ENCODE peak calls at places on chromosomes 1 and 21, in seven cellular contexts. V is cardiac muscle cell, S is body of pancreas, D is PC-3, U is tibial artery, L is H9, N is brain microvascular endothelial cell. H is an unnamed sample. For H3K27me3, the result is how much of the 10 kb centered on the place peaks cover.

GRCh38 chr21:45539046-45539795 is 3.0 kb downstream of the SLC19A1 start:
- DNase-seq in D (no peak), N (no peak), L (peak), U (peak), S (peak), V (no peak), H (no peak)

GRCh38 chr21:33241846-33242245 is 12.1 kb downstream of the IFNAR2 start:
- DNase-seq in V (no peak), U (no peak), N (no peak), L (no peak), S (no peak), D (no peak), H (no peak)

GRCh38 chr1:237000191-237000590 is 4.0 kb downstream of the MT1HL1 start:
- DNase-seq in D (no peak), U (no peak), L (no peak), V (no peak), N (no peak), S (no peak), H (no peak)

GRCh38 chr1:246165826-246166709 is 341.0 kb downstream of the SMYD3 start:
- DNase-seq in N (no peak), L (no peak), V (no peak), S (peak), U (no peak), D (no peak), H (peak)

GRCh38 chr1:151368745-151369610 is 3.5 kb downstream of the SELENBP1 start:
- DNase-seq in N (no peak), D (no peak), V (no peak), U (no peak), S (no peak), L (no peak), H (no peak)

GRCh38 chr1:183244466-183244865 is 58.4 kb downstream of the LAMC2 start:
- DNase-seq in S (peak), U (peak), V (peak), N (no peak), D (no peak), L (no peak), H (no peak)

GRCh38 chr1:11845641-11846335 is 1.8 kb downstream of the NPPA start:
- DNase-seq in U (no peak), V (peak), N (no peak), S (no peak), L (no peak), D (peak), H (peak)

GRCh38 chr1:204612326-204612725 is 73.2 kb downstream of the LRRN2 start:
- DNase-seq in V (no peak), L (no peak), U (no peak), S (no peak), D (no peak), N (no peak), H (no peak)

GRCh38 chr1:162385702-162386101 is 4.2 kb downstream of the C1orf226 start:
- DNase-seq in U (peak), L (no peak), V (no peak), N (no peak), D (no peak), S (no peak), H (no peak)

GRCh38 chr1:104760017-104760416 is 1010.3 kb downstream of the AMY1C start:
- DNase-seq in D (no peak), V (no peak), S (no peak), U (no peak), L (no peak), N (no peak), H (no peak)

GRCh38 chr1:167995038-167995437 is 58.2 kb upstream of the MPC2 start:
- DNase-seq in U (no peak), D (peak), L (no peak), S (no peak), N (no peak), V (no peak), H (no peak)

GRCh38 chr1:200262326-200262965 is 147.4 kb downstream of the ZNF281 start:
- DNase-seq in N (no peak), D (no peak), S (no peak), U (no peak), V (no peak), L (no peak), H (no peak)

GRCh38 chr1:182430263-182431068 is 19.5 kb upstream of the RGSL1 start:
- DNase-seq in U (no peak), V (peak), N (peak), S (no peak), L (no peak), D (peak), H (peak)

GRCh38 chr1:97088386-97088785 is 366.8 kb downstream of the PTBP2 start:
- DNase-seq in U (no peak), L (no peak), S (no peak), N (no peak), D (no peak), V (no peak), H (no peak)

GRCh38 chr1:15352122-15352957 is 57.3 kb upstream of the EFHD2 start:
- DNase-seq in V (peak), L (no peak), N (peak), D (peak), S (peak), U (no peak), H (peak)

GRCh38 chr1:9655127-9655723 is 3.7 kb downstream of the PIK3CD start:
- DNase-seq in U (no peak), D (no peak), V (no peak), L (no peak), N (no peak), S (no peak), H (no peak)

GRCh38 chr1:198934901-198935301 is 296.1 kb downstream of the PTPRC start:
- DNase-seq in S (no peak), L (no peak), V (peak), U (no peak), D (peak), N (peak), H (peak)

GRCh38 chr1:225766967-225767413 is 10.6 kb upstream of the SRP9 start:
- DNase-seq in S (no peak), V (peak), U (peak), D (peak), L (no peak), N (peak), H (peak)

GRCh38 chr1:88681223-88681622 is 2.9 kb upstream of the PKN2 start:
- DNase-seq in S (no peak), N (no peak), D (no peak), V (no peak), U (no peak), L (no peak), H (peak)

GRCh38 chr1:119286587-119287181 is 81.9 kb upstream of the HAO2 start:
- DNase-seq in D (peak), S (peak), L (peak), V (peak), N (peak), U (no peak), H (peak)

GRCh38 chr1:65002156-65002507 is 35.8 kb upstream of the JAK1 start:
- DNase-seq in D (no peak), N (no peak), S (no peak), V (no peak), U (peak), L (peak), H (no peak)

GRCh38 chr1:212161231-212161781 is 123.9 kb upstream of the PPP2R5A start:
- DNase-seq in N (peak), V (peak), S (no peak), U (no peak), L (no peak), D (peak), H (peak)

DNA sequence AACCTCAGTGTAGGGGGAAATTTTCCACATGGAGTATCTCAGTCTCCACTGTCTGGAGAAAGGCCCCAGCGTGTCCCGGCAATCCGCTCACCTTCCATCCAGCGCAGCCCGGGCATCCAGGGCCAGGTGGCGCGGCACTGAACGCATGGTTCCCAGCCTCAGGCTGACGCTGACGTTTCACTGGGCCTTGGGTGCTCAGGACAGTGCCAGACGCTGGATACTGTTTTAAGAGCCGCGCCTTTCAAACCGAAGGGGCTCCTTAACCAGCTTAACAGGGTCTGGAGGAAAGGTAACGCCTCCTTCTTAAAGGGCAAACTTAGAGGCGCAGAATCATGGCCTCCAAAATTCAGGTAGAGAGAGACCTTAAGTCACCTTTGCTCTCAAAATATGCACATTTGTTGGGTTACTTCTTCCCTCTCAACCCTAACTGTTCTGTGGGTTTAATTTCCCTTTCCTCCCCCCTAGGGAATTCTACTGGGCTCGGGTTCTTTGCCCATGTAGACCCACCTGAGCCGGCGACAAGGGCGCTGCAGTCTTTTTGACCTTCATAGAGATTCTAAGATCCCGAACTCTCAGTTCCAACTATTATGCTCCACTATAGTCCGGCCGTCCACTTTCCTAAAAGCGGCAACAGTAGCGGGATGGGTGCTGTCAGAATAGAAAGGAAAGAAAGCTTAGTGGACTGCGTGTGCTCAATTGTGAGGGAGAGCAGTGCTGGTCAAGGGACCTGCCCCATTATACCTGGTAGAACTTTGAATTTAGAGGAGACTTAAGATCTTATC is 3.5 kb upstream of the LHX9 start:
- DNase-seq in D (no peak), V (no peak), S (no peak), N (no peak), U (no peak), L (no peak), H (no peak)
- H3K27me3 ChIP-seq in D (under half), V (half or more), S (half or more), N (half or more), U (under half), L (half or more), H (half or more)

GRCh38 chr1:156419863-156420208 is 50.8 kb downstream of the RHBG start:
- DNase-seq in N (no peak), U (no peak), V (no peak), D (no peak), S (no peak), L (peak), H (no peak)
- TF ChIP-seq CTCF in N (peak), U (no peak), V (no peak), D (peak), S (no peak), L (peak), H (peak)

DNA sequence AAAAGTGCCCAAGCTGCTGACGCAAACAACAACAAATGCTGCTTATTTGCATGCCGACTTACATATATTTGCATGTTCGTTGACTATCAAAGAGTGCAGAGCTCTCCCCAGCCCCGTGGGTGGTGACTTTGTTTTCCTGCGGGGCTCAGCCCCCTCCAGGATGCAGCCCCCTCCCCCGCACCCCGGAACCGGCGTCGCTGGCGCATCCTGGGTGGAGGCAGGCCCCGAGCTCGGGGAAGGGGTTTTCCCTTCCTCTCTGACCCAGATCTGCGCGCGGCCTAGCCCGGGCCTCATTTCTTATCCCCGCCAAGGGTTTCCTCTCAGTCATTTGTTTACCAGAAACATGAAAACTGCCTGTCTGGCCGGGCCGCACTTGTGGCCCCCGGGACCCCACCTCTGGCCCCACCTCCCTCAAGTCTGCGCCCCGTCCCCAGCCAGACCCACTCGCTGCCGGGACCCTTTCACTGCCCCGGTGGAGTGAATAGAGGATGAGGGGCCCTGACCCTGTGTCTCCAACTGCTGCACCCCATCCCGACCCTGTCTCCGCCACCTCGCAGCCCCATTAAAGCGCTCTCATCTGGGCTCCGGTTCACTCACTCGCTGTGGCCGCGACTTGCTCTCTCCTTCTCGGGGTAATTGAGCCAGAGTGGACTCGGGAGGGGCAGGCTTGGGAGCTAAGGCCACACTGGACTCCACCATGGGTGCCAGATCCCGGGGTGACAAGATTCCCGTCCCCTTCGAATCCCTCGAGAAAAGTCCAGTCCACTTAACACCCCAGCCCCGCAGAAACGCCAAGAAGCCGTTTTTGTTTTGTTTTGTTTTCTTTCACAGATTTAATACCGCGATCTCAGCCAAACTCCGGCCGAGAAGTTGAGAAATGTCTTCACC is 5.4 kb downstream of the TNFRSF25 start:
- DNase-seq in V (peak), D (no peak), U (no peak), S (no peak), N (no peak), L (no peak), H (no peak)
- H3K27me3 ChIP-seq in V (under half), D (under half), U (under half), S (under half), N (under half), L (under half), H (under half)

DNA sequence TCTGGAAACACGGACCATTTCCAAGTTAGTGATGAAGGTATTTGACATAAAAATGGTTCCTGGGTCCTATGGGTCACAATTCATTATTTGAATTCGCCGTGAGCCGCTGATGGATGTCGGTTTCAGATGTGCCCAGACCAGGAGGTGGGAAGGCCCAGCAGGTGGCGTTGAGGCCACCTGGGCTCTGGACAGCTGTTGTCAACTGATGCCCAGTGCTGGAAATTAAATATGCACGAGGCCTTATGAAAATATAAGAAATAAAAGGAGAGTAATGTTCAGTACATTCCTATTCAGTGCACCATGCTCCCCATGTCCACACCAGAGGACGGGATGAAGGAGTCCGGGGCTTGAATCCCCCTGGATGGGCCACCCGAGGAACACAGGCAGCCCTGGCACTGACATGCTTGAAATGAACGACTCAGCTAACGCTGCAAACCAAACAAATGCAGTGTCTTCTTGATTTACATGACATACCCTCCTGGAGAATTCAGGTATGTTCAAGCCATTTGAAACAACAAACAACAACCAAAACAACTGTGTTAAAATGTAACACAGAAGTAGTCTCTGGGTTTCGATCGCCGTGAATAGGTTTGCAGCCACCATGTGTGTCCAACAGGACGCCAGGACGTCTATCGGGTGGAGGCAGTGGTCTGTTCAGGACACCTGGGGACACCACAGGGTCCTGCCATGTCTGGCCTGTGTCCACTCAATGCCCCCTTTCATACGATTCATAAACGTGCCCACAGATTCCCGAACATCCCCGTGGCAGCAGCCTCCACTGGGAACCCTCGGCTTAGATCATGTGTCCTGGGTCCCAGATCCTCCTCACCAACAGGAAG is 6.1 kb downstream of the TFF3 start:
- DNase-seq in D (peak), U (no peak), V (no peak), L (no peak), N (no peak), S (no peak), H (no peak)
- TF ChIP-seq CTCF in D (peak), U (no peak), V (no peak), L (no peak), N (no peak), S (no peak), H (peak)

GRCh38 chr1:116311756-116312691 is 61.0 kb upstream of the ATP1A1 start:
- DNase-seq in U (no peak), L (no peak), V (no peak), D (peak), S (peak), N (no peak), H (peak)
- H3K27me3 ChIP-seq in U (under half), L (under half), V (under half), D (under half), S (under half), N (under half), H (under half)

GRCh38 chr1:25037174-25038074 is 107.3 kb upstream of the RUNX3 start:
- DNase-seq in N (peak), V (peak), U (no peak), L (peak), D (peak), S (peak), H (peak)
- TF ChIP-seq CTCF in N (peak), V (peak), U (no peak), L (peak), D (peak), S (peak), H (peak)

DNA sequence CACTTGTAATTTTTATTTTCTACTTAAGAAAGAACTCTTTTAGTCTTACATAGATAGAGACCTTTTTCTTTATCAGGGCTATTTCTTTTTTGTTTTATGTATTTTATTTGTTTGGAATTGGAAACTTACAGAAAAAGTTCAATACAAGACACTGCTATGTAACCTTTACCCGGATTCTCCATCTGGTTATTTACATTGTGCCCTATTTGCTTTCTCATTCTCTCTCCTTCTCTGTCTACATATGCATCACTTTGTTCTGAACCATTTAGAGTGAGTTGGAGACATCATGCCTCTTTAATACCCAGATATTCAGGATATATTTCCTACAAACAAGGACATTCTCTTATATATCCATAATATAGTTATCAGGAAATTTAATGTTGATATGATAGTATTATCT is 18.3 kb downstream of the AXDND1 start:
- DNase-seq in N (no peak), S (no peak), L (no peak), D (no peak), V (no peak), U (no peak), H (no peak)
- H3K27me3 ChIP-seq in N (under half), S (under half), L (under half), D (under half), V (under half), U (under half), H (under half)

H was measured in bronchial epithelial cell.